ENCODE peak calls at places on chromosomes 11 and 22, in ten cellular contexts. B is neural crest cell, R is esophagus squamous epithelium, P is cardiac muscle cell, N is brain microvascular endothelial cell, J is kidney, G is fibroblast of pulmonary artery, S is GM12864, O is GM12878, Z is heart right ventricle. W is an unnamed sample.

GRCh38 chr11:118251858-118252652 is at the start of gene MPZL3:
- DNase-seq in Z (peak), P (peak), N (peak), S (peak), G (peak), J (peak), B (peak), R (peak), O (peak), W (peak)

GRCh38 chr11:74319139-74319538 is 7.7 kb upstream of the P4HA3 start:
- DNase-seq in Z (no peak), G (peak), B (no peak), R (no peak), N (peak), J (no peak), S (no peak), O (no peak), P (peak), W (no peak)

GRCh38 chr22:41237707-41238569 is 2.8 kb downstream of the CHADL start:
- DNase-seq in O (peak), P (peak), J (peak), S (peak), G (peak), B (peak), N (no peak), Z (peak), R (no peak), W (peak)

GRCh38 chr11:68843052-68843561 is 1.4 kb upstream of the CPT1A start:
- DNase-seq in N (no peak), J (no peak), Z (no peak), O (no peak), S (no peak), P (peak), G (peak), B (no peak), R (no peak), W (peak)

GRCh38 chr11:128465946-128466688 is 121.2 kb downstream of the ETS1 start:
- DNase-seq in O (no peak), P (no peak), N (no peak), J (no peak), R (no peak), Z (peak), S (no peak), B (no peak), G (no peak), W (no peak)

GRCh38 chr11:93700830-93701229 is 39.3 kb downstream of the CEP295 start:
- DNase-seq in G (peak), J (no peak), R (no peak), B (no peak), N (peak), S (no peak), P (peak), O (no peak), Z (no peak), W (no peak)

GRCh38 chr11:1310772-1311468 is 1.5 kb upstream of the TOLLIP start:
- DNase-seq in O (no peak), J (no peak), S (no peak), Z (peak), P (no peak), B (no peak), R (no peak), G (no peak), N (no peak), W (peak)

GRCh38 chr22:21698430-21699329 is 32.9 kb downstream of the PPIL2 start:
- DNase-seq in O (no peak), N (peak), P (peak), Z (peak), G (peak), R (no peak), B (peak), S (no peak), J (peak), W (no peak)

GRCh38 chr11:11977206-11977938 is 31.1 kb downstream of the DKK3 start:
- DNase-seq in G (peak), R (no peak), O (no peak), Z (peak), B (no peak), S (no peak), J (peak), P (peak), N (peak), W (no peak)

GRCh38 chr11:10998674-10999073 is 140.8 kb upstream of the ZBED5 start:
- DNase-seq in S (no peak), O (no peak), N (no peak), R (no peak), Z (no peak), G (no peak), P (no peak), B (no peak), J (no peak), W (no peak)

GRCh38 chr22:22397292-22397870 is 111.2 kb downstream of the ZNF280B start:
- DNase-seq in R (no peak), J (no peak), O (no peak), P (peak), N (no peak), G (peak), S (no peak), B (peak), Z (no peak), W (peak)

GRCh38 chr11:100397401-100397800 is 289.7 kb upstream of the ARHGAP42 start:
- DNase-seq in B (no peak), O (no peak), N (no peak), Z (no peak), P (no peak), G (no peak), R (no peak), J (no peak), S (no peak), W (no peak)

GRCh38 chr11:110856993-110857812 is 145.0 kb upstream of the ARHGAP20 start:
- DNase-seq in G (peak), N (no peak), S (no peak), R (no peak), Z (no peak), B (no peak), J (no peak), P (peak), O (peak), W (no peak)

GRCh38 chr11:111456086-111456858 is 55.9 kb downstream of the BTG4 start:
- DNase-seq in S (no peak), B (no peak), O (no peak), P (no peak), R (no peak), G (no peak), J (no peak), N (no peak), Z (no peak), W (no peak)

GRCh38 chr11:27452147-27452546 is 20.4 kb downstream of the LGR4 start:
- DNase-seq in O (no peak), B (no peak), S (no peak), R (no peak), G (no peak), J (no peak), N (no peak), Z (no peak), P (no peak), W (no peak)

GRCh38 chr11:623349-623869 is 1.3 kb downstream of the CDHR5 start:
- DNase-seq in J (no peak), N (no peak), Z (no peak), R (no peak), O (no peak), S (no peak), G (no peak), B (no peak), P (no peak), W (no peak)

GRCh38 chr22:50260434-50260800 is 1.1 kb downstream of the MAPK12 start:
- DNase-seq in S (no peak), G (no peak), O (no peak), B (no peak), R (no peak), J (no peak), Z (no peak), P (no peak), N (no peak), W (no peak)

GRCh38 chr11:62556872-62557631 is 10.4 kb upstream of the AHNAK start:
- DNase-seq in P (no peak), J (peak), N (no peak), Z (no peak), S (peak), O (peak), B (no peak), G (no peak), R (no peak), W (no peak)

GRCh38 chr11:1335811-1336761 is 26.7 kb upstream of the TOLLIP start:
- DNase-seq in N (peak), P (peak), R (no peak), G (peak), O (no peak), J (peak), S (no peak), Z (peak), B (peak), W (no peak)

GRCh38 chr22:38246046-38246658 is 26.7 kb downstream of the TMEM184B start:
- DNase-seq in S (no peak), J (no peak), O (no peak), B (no peak), Z (no peak), G (no peak), P (no peak), N (no peak), R (no peak), W (no peak)

GRCh38 chr11:22832315-22833041 is 2.9 kb upstream of the SVIP start:
- DNase-seq in J (no peak), B (no peak), R (no peak), S (no peak), O (no peak), P (no peak), N (peak), G (no peak), Z (no peak), W (no peak)

GRCh38 chr11:22828373-22828772 is 1.2 kb downstream of the SVIP start:
- DNase-seq in R (no peak), N (no peak), B (no peak), S (no peak), J (no peak), P (no peak), G (no peak), O (no peak), Z (no peak), W (no peak)

GRCh38 chr11:22830082-22830414 is 447 bp upstream of the SVIP start:
- DNase-seq in P (no peak), O (no peak), G (no peak), N (no peak), B (no peak), Z (no peak), R (no peak), J (no peak), S (no peak), W (no peak)

GRCh38 chr11:22829231-22830081 is at the start of gene SVIP:
- DNase-seq in S (peak), O (peak), B (peak), G (peak), P (peak), N (peak), J (peak), R (peak), Z (peak), W (peak)
- TF ChIP-seq CTCF in S (peak), O (peak), B (peak), G (peak), P (peak), N (peak), J (peak), R (peak), Z (peak), W (peak)

DNA sequence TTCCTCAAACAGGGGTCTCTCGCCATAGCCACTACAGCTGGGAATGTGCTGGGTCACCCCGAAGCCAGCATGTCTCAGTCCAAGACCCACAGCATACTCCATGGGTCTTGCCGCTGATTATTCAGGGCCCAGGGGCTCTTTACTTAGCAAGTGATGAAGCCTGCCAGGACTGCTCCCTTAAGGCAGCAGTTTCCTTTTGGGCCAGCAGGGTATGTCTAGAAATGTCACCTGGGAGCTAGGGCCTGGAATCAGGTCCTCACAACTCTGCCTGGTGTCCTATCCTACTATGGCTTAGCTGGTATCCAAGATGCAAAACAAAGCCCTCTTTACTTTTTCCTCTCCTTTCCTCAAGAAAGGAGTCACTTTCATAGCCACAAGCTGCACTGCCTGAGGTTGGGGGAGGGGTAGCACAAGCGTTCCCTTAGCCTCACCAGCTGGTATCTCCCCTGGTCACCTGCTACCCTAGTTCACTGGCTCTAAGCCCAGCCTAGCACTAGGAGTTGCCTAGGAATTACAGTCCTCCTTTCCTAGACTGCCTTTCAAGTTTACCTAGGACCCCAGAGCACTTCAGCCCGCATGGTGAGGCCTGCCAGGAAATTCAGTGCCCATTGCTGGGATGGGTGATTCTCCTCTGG is 22.6 kb upstream of the NCR3LG1 start:
- DNase-seq in B (no peak), S (no peak), Z (no peak), N (no peak), J (no peak), O (no peak), G (no peak), P (no peak), R (no peak), W (no peak)
- TF ChIP-seq CTCF in B (no peak), S (peak), Z (no peak), N (peak), J (no peak), O (no peak), G (no peak), P (no peak), R (no peak), W (no peak)

GRCh38 chr11:134471341-134472187 is 59.5 kb upstream of the B3GAT1 start:
- DNase-seq in B (no peak), Z (no peak), N (no peak), J (no peak), O (no peak), P (no peak), S (no peak), R (no peak), G (no peak), W (no peak)

GRCh38 chr11:134469627-134470026 is 57.6 kb upstream of the B3GAT1 start:
- DNase-seq in O (no peak), G (no peak), S (no peak), J (no peak), Z (no peak), P (no peak), B (no peak), R (no peak), N (no peak), W (no peak)

GRCh38 chr11:134468796-134469195 is 56.8 kb upstream of the B3GAT1 start:
- DNase-seq in J (no peak), O (no peak), R (no peak), N (no peak), Z (no peak), S (no peak), B (no peak), G (no peak), P (no peak), W (no peak)

GRCh38 chr11:134472188-134472455 is 60.1 kb upstream of the B3GAT1 start:
- DNase-seq in J (no peak), O (no peak), G (no peak), P (no peak), N (no peak), S (no peak), B (no peak), R (no peak), Z (no peak), W (no peak)

DNA sequence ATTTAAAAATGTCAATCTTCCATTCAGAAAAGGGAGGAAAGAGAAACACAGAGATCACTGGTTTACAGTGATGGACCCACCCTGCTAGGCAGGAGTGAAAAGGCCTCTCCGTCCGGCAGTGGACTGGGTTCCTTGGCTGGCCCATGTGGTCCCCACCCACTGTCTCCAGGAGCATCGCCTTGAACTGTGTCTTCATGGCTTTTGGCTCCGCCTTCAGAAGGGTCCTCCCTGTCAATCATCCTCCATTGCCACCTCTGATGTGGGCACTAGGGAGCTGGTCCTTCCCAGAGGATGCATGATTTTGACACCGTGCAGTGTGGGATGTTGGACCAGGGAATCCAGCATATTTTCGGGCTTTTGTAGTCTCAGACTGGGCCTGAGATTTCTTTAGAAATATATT is 58.2 kb upstream of the B3GAT1 start:
- DNase-seq in R (no peak), O (no peak), G (no peak), S (no peak), J (no peak), Z (no peak), N (no peak), B (no peak), P (no peak), W (no peak)
- TF ChIP-seq CTCF in R (no peak), O (no peak), G (no peak), S (no peak), J (no peak), Z (no peak), N (no peak), B (no peak), P (no peak), W (no peak)

GRCh38 chr11:13074714-13075464 is 65.8 kb downstream of the RASSF10 start:
- DNase-seq in R (no peak), O (no peak), B (no peak), P (no peak), G (no peak), J (no peak), N (no peak), Z (no peak), S (no peak), W (no peak)
- TF ChIP-seq CTCF in R (no peak), O (no peak), B (no peak), P (no peak), G (no peak), J (no peak), N (no peak), Z (no peak), S (no peak), W (no peak)